ENCODE peak calls at places on chromosomes 1 and 21, in ten cellular contexts. V, Y, T, J, F, B, E, N, C and I are unnamed samples.

GRCh38 chr1:203278087-203278884 is 27.0 kb upstream of the BTG2 start:
- DNase-seq in E (peak; percentile 80), F (peak; percentile 79), T (peak; percentile 41), N (peak; percentile 73), J (peak; percentile 83), Y (no peak), C (peak; percentile 73), B (peak; percentile 92), V (peak; percentile 91), I (no peak)

GRCh38 chr1:174197547-174197946 is 38.2 kb downstream of the RABGAP1L start:
- DNase-seq in F (peak; percentile 70), J (no peak), C (no peak), N (peak; percentile 57), Y (no peak), T (no peak), B (no peak), V (no peak), E (no peak), I (no peak)

GRCh38 chr1:208161005-208161404 is 83.2 kb downstream of the PLXNA2 start:
- DNase-seq in B (no peak), J (no peak), Y (peak; percentile 22), E (no peak), F (no peak), C (no peak), T (no peak), N (no peak), V (no peak), I (no peak)

GRCh38 chr1:87715052-87715451 is 386.4 kb downstream of the LMO4 start:
- DNase-seq in F (no peak), V (no peak), T (no peak), B (no peak), C (no peak), Y (no peak), N (no peak), E (no peak), J (no peak), I (no peak)

GRCh38 chr1:15737324-15738319 is 1.6 kb downstream of the SLC25A34 start:
- DNase-seq in B (no peak), N (no peak), T (no peak), J (no peak), F (no peak), E (no peak), Y (no peak), V (no peak), C (peak; percentile 72), I (no peak)

GRCh38 chr1:240927815-240928214 is 315.9 kb upstream of the GREM2 start:
- DNase-seq in N (no peak), T (no peak), B (no peak), C (no peak), Y (no peak), V (no peak), F (no peak), J (peak; percentile 8), E (no peak), I (no peak)

GRCh38 chr1:212432706-212433576 is at the start of gene NENF:
- DNase-seq in C (peak; percentile 97), T (peak; percentile 72), V (peak; percentile 87), F (peak; percentile 93), Y (peak; percentile 81), J (peak; percentile 90), E (peak; percentile 74), N (peak; percentile 89), B (peak; percentile 47), I (peak; percentile 10)

GRCh38 chr21:46633561-46633960 is 1.9 kb upstream of the PRMT2 start:
- DNase-seq in Y (no peak), F (no peak), E (no peak), J (no peak), B (no peak), V (no peak), C (no peak), N (no peak), T (peak; percentile 66), I (no peak)

GRCh38 chr21:31203371-31204054 is 140.5 kb downstream of the TIAM1 start:
- DNase-seq in N (no peak), Y (no peak), J (no peak), B (no peak), T (no peak), F (no peak), E (peak; percentile 59), C (no peak), V (peak; percentile 40), I (no peak)

GRCh38 chr1:51543877-51544276 is 24.8 kb upstream of the EPS15 start:
- DNase-seq in E (no peak), T (no peak), V (no peak), Y (no peak), N (no peak), J (no peak), C (no peak), B (no peak), F (no peak), I (no peak)

GRCh38 chr1:153940756-153941155 is 5.8 kb downstream of the DENND4B start:
- DNase-seq in B (no peak), E (no peak), Y (no peak), F (peak; percentile 44), C (peak; percentile 52), J (no peak), T (no peak), N (no peak), V (no peak), I (no peak)

GRCh38 chr1:153944822-153945117 is 1.7 kb downstream of the DENND4B start:
- DNase-seq in C (no peak), E (no peak), Y (no peak), J (no peak), V (no peak), B (no peak), F (no peak), N (no peak), T (no peak), I (no peak)

GRCh38 chr1:153941826-153942725 is 4.4 kb downstream of the DENND4B start:
- DNase-seq in B (no peak), N (no peak), V (no peak), T (no peak), J (no peak), Y (no peak), C (peak; percentile 71), E (no peak), F (peak; percentile 55), I (no peak)

GRCh38 chr1:153944005-153944821 is 2.3 kb downstream of the DENND4B start:
- DNase-seq in Y (no peak), N (no peak), F (no peak), J (no peak), V (no peak), B (no peak), T (no peak), E (no peak), C (peak; percentile 77), I (no peak)

DNA sequence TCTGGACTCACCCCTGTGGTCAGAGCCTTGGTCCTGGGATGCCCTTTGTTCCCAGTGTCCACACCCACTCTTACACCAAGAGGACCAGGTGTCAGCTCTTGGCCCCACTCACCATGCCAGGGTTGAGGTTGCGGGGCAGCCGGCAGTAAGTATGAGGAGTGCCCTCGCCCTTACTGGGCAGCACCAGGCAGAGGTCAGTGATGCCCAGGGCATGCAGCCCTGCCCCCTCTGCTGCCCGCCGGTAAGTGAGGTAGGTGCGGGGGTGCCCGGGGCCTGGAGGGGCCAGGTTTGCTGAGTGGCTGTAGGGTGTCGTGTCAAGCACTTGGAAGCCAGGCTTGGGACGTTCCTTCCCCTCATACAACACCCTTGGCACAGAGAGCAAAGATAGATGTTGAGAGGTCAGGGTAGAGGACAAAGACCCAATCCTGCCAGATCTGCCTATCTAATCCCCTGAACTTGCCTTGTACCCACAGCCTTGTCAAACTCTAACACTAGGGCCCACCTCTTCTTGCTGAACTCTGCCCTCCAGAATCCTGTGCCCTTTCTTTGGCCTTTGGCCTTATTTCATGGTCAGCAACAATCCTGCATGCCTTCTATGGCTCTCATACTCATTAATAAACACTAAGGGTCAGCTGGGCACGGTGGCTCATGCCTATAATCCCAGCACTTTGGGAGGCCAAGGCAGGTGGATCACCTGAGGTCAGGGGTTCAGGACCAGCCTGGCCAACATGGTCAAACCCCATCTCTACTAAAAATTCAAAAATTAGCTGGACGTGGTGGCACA is 3.6 kb downstream of the DENND4B start:
- DNase-seq in V (no peak), N (no peak), F (peak; percentile 61), J (no peak), Y (no peak), B (no peak), E (no peak), C (peak; percentile 63), T (no peak), I (no peak)
- H3K27ac ChIP-seq in V (no peak overlapping the region), N (no peak overlapping the region), F (no peak overlapping the region), J (no peak overlapping the region), Y (no peak overlapping the region), B (no peak overlapping the region), E (no peak overlapping the region), C (no peak overlapping the region), T (peak overlapping the region; percentile 29), I (no peak overlapping the region)

GRCh38 chr1:184866582-184866981 is 107.7 kb downstream of the NIBAN1 start:
- DNase-seq in V (no peak), J (no peak), B (no peak), E (no peak), C (no peak), T (no peak), F (no peak), N (no peak), Y (no peak), I (no peak)
- H3K4me1 ChIP-seq in V (no peaks in the 10 kb centered on the region), J (peaks cover 6% of the 10 kb centered on the region), B (no peaks in the 10 kb centered on the region), E (peaks cover 5% of the 10 kb centered on the region), C (no peaks in the 10 kb centered on the region), T (peaks cover 33% of the 10 kb centered on the region), F (no peaks in the 10 kb centered on the region), N (peaks cover 12% of the 10 kb centered on the region), Y (peaks cover 29% of the 10 kb centered on the region), I (peaks cover 14% of the 10 kb centered on the region)

GRCh38 chr1:77394166-77394565 is 112.3 kb downstream of the AK5 start:
- DNase-seq in C (no peak), B (no peak), N (no peak), T (no peak), J (no peak), E (peak; percentile 85), V (peak; percentile 60), F (no peak), Y (no peak), I (peak; percentile 47)

GRCh38 chr1:77388655-77389054 is 106.8 kb downstream of the AK5 start:
- DNase-seq in J (no peak), T (no peak), F (no peak), Y (no peak), B (no peak), C (no peak), N (no peak), E (peak; percentile 35), V (peak; percentile 47), I (no peak)

GRCh38 chr1:77395051-77395450 is 113.2 kb downstream of the AK5 start:
- DNase-seq in E (no peak), N (no peak), F (no peak), J (no peak), V (no peak), T (no peak), B (no peak), C (no peak), Y (no peak), I (no peak)

GRCh38 chr1:77387553-77387952 is 105.7 kb downstream of the AK5 start:
- DNase-seq in V (no peak), Y (no peak), F (no peak), T (no peak), E (no peak), N (no peak), C (no peak), B (no peak), J (no peak), I (no peak)

GRCh38 chr1:77392486-77392885 is 110.7 kb downstream of the AK5 start:
- DNase-seq in J (no peak), Y (no peak), E (no peak), N (no peak), B (no peak), C (no peak), T (no peak), F (no peak), V (no peak), I (no peak)
- H3K27ac ChIP-seq in J (no peak overlapping the region), Y (no peak overlapping the region), E (no peak overlapping the region), N (no peak overlapping the region), B (no peak overlapping the region), C (no peak overlapping the region), T (no peak overlapping the region), F (no peak overlapping the region), V (no peak overlapping the region), I (no peak overlapping the region)

GRCh38 chr1:113505357-113505756 is 115.0 kb downstream of the MAGI3 start:
- DNase-seq in T (no peak), B (no peak), J (no peak), E (no peak), V (no peak), Y (no peak), F (no peak), C (no peak), N (no peak), I (no peak)
- H3K4me1 ChIP-seq in T (no peaks in the 10 kb centered on the region), B (no peaks in the 10 kb centered on the region), J (no peaks in the 10 kb centered on the region), E (no peaks in the 10 kb centered on the region), V (peaks cover 34% of the 10 kb centered on the region), Y (no peaks in the 10 kb centered on the region), F (no peaks in the 10 kb centered on the region), C (no peaks in the 10 kb centered on the region), N (no peaks in the 10 kb centered on the region), I (no peaks in the 10 kb centered on the region)